ENCODE peak calls at places on chromosomes 4 and X, in six cellular contexts. One of them, this sample, is unnamed.

GRCh38 chr4:10333942-10334341 is 123.3 kb downstream of the ZNF518B start:
- DNase-seq in activated T-cell treated with anti-CD3 and anti-CD28 coated beads for 1 hour: no peak
- DNase-seq in mammary epithelial cell: peak; percentile 61
- DNase-seq in GOT3: no peak
- DNase-seq in T-helper 17 cell: no peak
- DNase-seq in stimulated activated CD4-positive, alpha-beta T cell treated with anti-CD3 and anti-CD28 coated beads, Interleukin-4, amount 100 ng/mL, for 48 hours: no peak
- DNase-seq in this sample: no peak

GRCh38 chrX:24996096-24996709 is 19.6 kb downstream of the ARX start:
- DNase-seq in activated T-cell treated with anti-CD3 and anti-CD28 coated beads for 1 hour: no peak
- DNase-seq in mammary epithelial cell: no peak
- DNase-seq in GOT3: no peak
- DNase-seq in T-helper 17 cell: no peak
- DNase-seq in stimulated activated CD4-positive, alpha-beta T cell treated with anti-CD3 and anti-CD28 coated beads, Interleukin-4, amount 100 ng/mL, for 48 hours: no peak
- DNase-seq in this sample: no peak

GRCh38 chrX:7485041-7485440 is 337.1 kb upstream of the PUDP start:
- DNase-seq in activated T-cell treated with anti-CD3 and anti-CD28 coated beads for 1 hour: no peak
- DNase-seq in mammary epithelial cell: no peak
- DNase-seq in GOT3: no peak
- DNase-seq in T-helper 17 cell: no peak
- DNase-seq in stimulated activated CD4-positive, alpha-beta T cell treated with anti-CD3 and anti-CD28 coated beads, Interleukin-4, amount 100 ng/mL, for 48 hours: no peak
- DNase-seq in this sample: no peak

GRCh38 chrX:96591418-96591817 is 93.2 kb upstream of the DIAPH2 start:
- DNase-seq in activated T-cell treated with anti-CD3 and anti-CD28 coated beads for 1 hour: no peak
- DNase-seq in mammary epithelial cell: no peak
- DNase-seq in GOT3: no peak
- DNase-seq in T-helper 17 cell: no peak
- DNase-seq in stimulated activated CD4-positive, alpha-beta T cell treated with anti-CD3 and anti-CD28 coated beads, Interleukin-4, amount 100 ng/mL, for 48 hours: no peak
- DNase-seq in this sample: no peak

GRCh38 chr4:69833251-69833650 is 26.7 kb downstream of the SULT1E1 start:
- DNase-seq in activated T-cell treated with anti-CD3 and anti-CD28 coated beads for 1 hour: no peak
- DNase-seq in mammary epithelial cell: no peak
- DNase-seq in GOT3: no peak
- DNase-seq in T-helper 17 cell: no peak
- DNase-seq in stimulated activated CD4-positive, alpha-beta T cell treated with anti-CD3 and anti-CD28 coated beads, Interleukin-4, amount 100 ng/mL, for 48 hours: no peak
- DNase-seq in this sample: no peak

GRCh38 chrX:33721927-33722326 is 410.2 kb downstream of the FAM47A start:
- DNase-seq in activated T-cell treated with anti-CD3 and anti-CD28 coated beads for 1 hour: no peak
- DNase-seq in mammary epithelial cell: no peak
- DNase-seq in GOT3: no peak
- DNase-seq in T-helper 17 cell: no peak
- DNase-seq in stimulated activated CD4-positive, alpha-beta T cell treated with anti-CD3 and anti-CD28 coated beads, Interleukin-4, amount 100 ng/mL, for 48 hours: no peak
- DNase-seq in this sample: no peak

GRCh38 chrX:13716905-13717304 is 17.5 kb downstream of the TRAPPC2 start:
- DNase-seq in activated T-cell treated with anti-CD3 and anti-CD28 coated beads for 1 hour: no peak
- DNase-seq in mammary epithelial cell: no peak
- DNase-seq in GOT3: no peak
- DNase-seq in T-helper 17 cell: peak; percentile 20
- DNase-seq in stimulated activated CD4-positive, alpha-beta T cell treated with anti-CD3 and anti-CD28 coated beads, Interleukin-4, amount 100 ng/mL, for 48 hours: no peak
- DNase-seq in this sample: no peak

GRCh38 chrX:101485212-101486064 is at the start of gene ARMCX4:
- DNase-seq in activated T-cell treated with anti-CD3 and anti-CD28 coated beads for 1 hour: peak; percentile 8
- DNase-seq in mammary epithelial cell: peak; percentile 18
- DNase-seq in GOT3: peak; percentile 27
- DNase-seq in T-helper 17 cell: peak; percentile 29
- DNase-seq in stimulated activated CD4-positive, alpha-beta T cell treated with anti-CD3 and anti-CD28 coated beads, Interleukin-4, amount 100 ng/mL, for 48 hours: peak; percentile 11
- DNase-seq in this sample: no peak

GRCh38 chr4:156999175-156999517 is 27.5 kb upstream of the PDGFC start:
- DNase-seq in activated T-cell treated with anti-CD3 and anti-CD28 coated beads for 1 hour: no peak
- DNase-seq in mammary epithelial cell: peak; percentile 94
- DNase-seq in GOT3: no peak
- DNase-seq in T-helper 17 cell: no peak
- DNase-seq in stimulated activated CD4-positive, alpha-beta T cell treated with anti-CD3 and anti-CD28 coated beads, Interleukin-4, amount 100 ng/mL, for 48 hours: no peak
- DNase-seq in this sample: no peak

GRCh38 chrX:3232262-3232950 is 114.0 kb downstream of the MXRA5 start:
- DNase-seq in activated T-cell treated with anti-CD3 and anti-CD28 coated beads for 1 hour: no peak
- DNase-seq in mammary epithelial cell: no peak
- DNase-seq in GOT3: no peak
- DNase-seq in T-helper 17 cell: no peak
- DNase-seq in stimulated activated CD4-positive, alpha-beta T cell treated with anti-CD3 and anti-CD28 coated beads, Interleukin-4, amount 100 ng/mL, for 48 hours: no peak
- DNase-seq in this sample: no peak

This sample was measured in activated B cell treated with CpG ODN at 0.5 μM for 24 hours.